ENCODE peak calls at places on chromosomes 7 and 10, in five cellular contexts. M, K, F, U and V are unnamed samples.
A peak's percentile ranks its signal among the peaks of the same experiment; 100 is the strongest.

GRCh38 chr10:26556756-26557640 is 118.9 kb downstream of the APBB1IP start:
- DNase-seq in M (peak; percentile 73), K (peak; percentile 61), F (peak; percentile 45), U (no peak), V (peak; percentile 11)

GRCh38 chr10:89207801-89208551 is 859 bp upstream of the CH25H start:
- DNase-seq in M (peak; percentile 19), K (peak; percentile 68), F (no peak), U (no peak), V (no peak)

GRCh38 chr10:35035641-35036040 is 54.5 kb downstream of the CUL2 start:
- DNase-seq in M (no peak), K (no peak), F (no peak), U (no peak), V (no peak)

GRCh38 chr7:50555594-50556140 is 9.5 kb downstream of the DDC start:
- DNase-seq in M (no peak), K (no peak), F (no peak), U (no peak), V (no peak)

GRCh38 chr10:92241158-92241500 is 49.7 kb downstream of the CPEB3 start:
- DNase-seq in M (no peak), K (peak; percentile 34), F (peak; percentile 45), U (no peak), V (peak; percentile 9)

GRCh38 chr7:104951546-104951945 is 62.5 kb upstream of the KMT2E start:
- DNase-seq in M (no peak), K (no peak), F (no peak), U (no peak), V (peak; percentile 73)

GRCh38 chr7:144594580-144594979 is 191.1 kb upstream of the NOBOX start:
- DNase-seq in M (no peak), K (no peak), F (no peak), U (no peak), V (no peak)

GRCh38 chr7:28953628-28954027 is 4.5 kb downstream of the TRIL start:
- DNase-seq in M (no peak), K (peak; percentile 87), F (no peak), U (no peak), V (peak; percentile 44)

GRCh38 chr10:67849331-67850011 is 11.5 kb upstream of the DNAJC12 start:
- DNase-seq in M (peak; percentile 90), K (peak; percentile 88), F (peak; percentile 99), U (peak; percentile 84), V (peak; percentile 95)

GRCh38 chr7:138981332-138982203 is at the start of gene KIAA1549:
- DNase-seq in M (peak; percentile 67), K (peak; percentile 98), F (peak; percentile 80), U (no peak), V (peak; percentile 64)

GRCh38 chr7:45888185-45888992 is at the start of gene IGFBP1:
- DNase-seq in M (no peak), K (peak; percentile 83), F (no peak), U (no peak), V (peak; percentile 25)

GRCh38 chr7:80848841-80849240 is 70.0 kb downstream of the SEMA3C start:
- DNase-seq in M (no peak), K (no peak), F (no peak), U (no peak), V (no peak)

GRCh38 chr7:151076863-151077704 is 3.5 kb downstream of the FASTK start:
- DNase-seq in M (peak; percentile 70), K (peak; percentile 85), F (no peak), U (no peak), V (no peak)

GRCh38 chr10:12909836-12910185 is 91.7 kb downstream of the CCDC3 start:
- DNase-seq in M (no peak), K (no peak), F (no peak), U (no peak), V (peak; percentile 22)

GRCh38 chr10:29811751-29812427 is 177.1 kb upstream of the SVIL start:
- DNase-seq in M (peak; percentile 33), K (peak; percentile 25), F (peak; percentile 6), U (no peak), V (peak; percentile 98)

GRCh38 chr7:132049462-132050304 is 493.3 kb upstream of the PODXL start:
- DNase-seq in M (peak; percentile 37), K (no peak), F (peak; percentile 65), U (no peak), V (peak; percentile 17)

GRCh38 chr7:144508702-144509101 is 105.2 kb upstream of the NOBOX start:
- DNase-seq in M (no peak), K (no peak), F (no peak), U (peak; percentile 45), V (no peak)

GRCh38 chr10:32949221-32949678 is 8.8 kb downstream of the ITGB1 start:
- DNase-seq in M (no peak), K (no peak), F (no peak), U (no peak), V (no peak)
- H3K4me1 ChIP-seq in M (peaks cover 96% of the 10 kb centered on the region), K (peaks cover 23% of the 10 kb centered on the region), F (peaks cover 4% of the 10 kb centered on the region), U (peaks cover 8% of the 10 kb centered on the region), V (peaks cover 24% of the 10 kb centered on the region)

GRCh38 chr7:152572101-152572500 is 103.8 kb downstream of the XRCC2 start:
- DNase-seq in M (no peak), K (no peak), F (no peak), U (no peak), V (no peak)

GRCh38 chr7:152577339-152577738 is 98.6 kb downstream of the XRCC2 start:
- DNase-seq in M (no peak), K (no peak), F (no peak), U (no peak), V (no peak)

GRCh38 chr7:152571031-152571430 is 104.9 kb downstream of the XRCC2 start:
- DNase-seq in M (no peak), K (no peak), F (no peak), U (no peak), V (no peak)

GRCh38 chr7:152579070-152579469 is 96.9 kb downstream of the XRCC2 start:
- DNase-seq in M (no peak), K (no peak), F (peak; percentile 28), U (no peak), V (no peak)

DNA sequence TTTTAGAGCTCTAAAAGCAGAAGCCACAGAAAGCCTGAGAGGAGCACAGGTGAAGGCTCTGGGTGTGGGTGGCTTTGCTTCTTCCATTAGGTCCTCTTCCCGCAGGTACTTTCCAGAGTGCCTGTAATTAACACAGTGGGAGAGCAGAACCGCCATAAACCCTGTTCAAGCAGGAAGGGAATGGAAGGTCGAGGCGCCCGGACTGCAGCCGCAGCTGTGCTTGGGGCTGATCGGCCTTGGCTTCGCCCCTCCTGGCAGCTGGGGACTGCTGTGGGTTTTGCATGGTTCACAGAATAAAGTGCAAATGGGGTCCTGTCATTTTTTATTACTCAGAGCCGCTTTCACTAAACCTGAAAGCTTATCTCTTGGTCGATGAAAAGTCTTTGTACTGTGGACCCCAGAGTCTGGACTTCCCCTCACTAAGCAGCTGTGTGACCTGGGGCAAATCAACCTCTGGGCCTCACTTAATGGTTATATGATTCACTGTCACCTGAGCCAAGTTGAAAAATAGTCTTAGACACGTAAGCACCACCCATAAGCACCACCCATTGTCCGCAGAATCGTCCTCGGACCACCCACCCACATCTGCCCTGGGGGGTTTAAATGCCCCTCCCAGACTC is 100.9 kb downstream of the XRCC2 start:
- DNase-seq in M (no peak), K (no peak), F (no peak), U (peak; percentile 56), V (no peak)
- TF ChIP-seq RCOR1 in M (no peak), K (no peak), F (no peak), U (no peak), V (no peak)

GRCh38 chr7:37198188-37198905 is 250.3 kb downstream of the ELMO1 start:
- DNase-seq in M (no peak), K (no peak), F (no peak), U (no peak), V (no peak)
- H3K4me1 ChIP-seq in M (peaks cover 5% of the 10 kb centered on the region), K (peaks cover 15% of the 10 kb centered on the region), F (no peaks in the 10 kb centered on the region), U (peaks cover 3% of the 10 kb centered on the region), V (no peaks in the 10 kb centered on the region)

GRCh38 chr10:77400041-77400440 is 237.6 kb downstream of the KCNMA1 start:
- DNase-seq in M (no peak), K (no peak), F (no peak), U (no peak), V (no peak)

GRCh38 chr10:77397103-77397502 is 240.5 kb downstream of the KCNMA1 start:
- DNase-seq in M (no peak), K (no peak), F (no peak), U (no peak), V (no peak)

GRCh38 chr10:77401681-77402080 is 235.9 kb downstream of the KCNMA1 start:
- DNase-seq in M (no peak), K (no peak), F (no peak), U (no peak), V (no peak)

GRCh38 chr10:77398986-77399755 is 238.4 kb downstream of the KCNMA1 start:
- DNase-seq in M (no peak), K (no peak), F (no peak), U (no peak), V (no peak)

DNA sequence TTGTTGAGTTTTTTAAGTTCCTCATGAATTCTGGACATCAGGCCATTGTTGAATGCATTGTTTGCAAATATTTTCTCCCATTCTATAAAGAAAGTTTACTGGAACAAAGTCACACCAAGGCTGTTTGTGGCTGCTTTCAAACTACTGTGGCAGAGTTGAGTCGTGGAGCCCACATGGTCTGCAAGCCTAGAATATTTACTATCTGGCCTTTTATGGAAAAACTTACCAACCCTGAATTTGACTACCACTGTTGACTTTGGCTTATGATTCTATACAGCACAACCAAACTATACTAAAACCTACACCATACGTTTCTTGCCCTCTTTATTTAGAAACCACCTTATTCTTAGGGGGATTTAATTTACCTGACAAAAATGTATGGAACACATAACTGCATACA is 239.1 kb downstream of the KCNMA1 start:
- DNase-seq in M (no peak), K (no peak), F (no peak), U (no peak), V (peak; percentile 40)
- TF ChIP-seq RCOR1 in M (no peak), K (no peak), F (no peak), U (no peak), V (no peak)

GRCh38 chr7:33142585-33142984 is 13.2 kb downstream of the BBS9 start:
- DNase-seq in M (no peak), K (no peak), F (no peak), U (no peak), V (no peak)
- H3K4me1 ChIP-seq in M (no peaks in the 10 kb centered on the region), K (no peaks in the 10 kb centered on the region), F (no peaks in the 10 kb centered on the region), U (no peaks in the 10 kb centered on the region), V (peaks cover 2% of the 10 kb centered on the region)